ENCODE peak calls at places on chromosomes 6 and 20, in nine cellular contexts. G is hepatocyte, B is testis, R is sigmoid colon, M is lower lobe of right lung, X is suprapubic skin, W is thoracic aorta, N is IMR-90, F is DND-41. I is an unnamed sample.

GRCh38 chr6:3646616-3647362 is 104.7 kb downstream of the PXDC1 start:
- DNase-seq in G (no peak), B (no peak), R (no peak), M (no peak), X (no peak), W (no peak), N (no peak), F (no peak), I (no peak)

GRCh38 chr6:161141173-161141572 is 132.7 kb downstream of the AGPAT4 start:
- DNase-seq in G (no peak), B (no peak), R (no peak), M (no peak), X (no peak), W (no peak), N (no peak), F (no peak), I (no peak)

GRCh38 chr6:161008245-161008644 is 16.7 kb downstream of the MAP3K4 start:
- DNase-seq in G (no peak), B (no peak), R (no peak), M (no peak), X (no peak), W (no peak), N (no peak), F (no peak), I (no peak)

GRCh38 chr6:150761771-150762170 is 103.7 kb upstream of the MTHFD1L start:
- DNase-seq in G (no peak), B (no peak), R (no peak), M (no peak), X (no peak), W (no peak), N (no peak), F (no peak), I (no peak)

GRCh38 chr6:33123732-33124524 is 48.1 kb downstream of the HLA-DPB1 start:
- DNase-seq in G (peak; percentile 41), B (peak; percentile 29), R (no peak), M (no peak), X (no peak), W (no peak), N (peak; percentile 30), F (peak; percentile 27), I (peak; percentile 42)

GRCh38 chr20:49562341-49563014 is 5.5 kb downstream of the PTGIS start:
- DNase-seq in G (peak; percentile 41), B (peak; percentile 80), R (peak; percentile 94), M (no peak), X (peak; percentile 90), W (peak; percentile 82), N (peak; percentile 84), F (no peak), I (no peak)

GRCh38 chr6:151763938-151764680 is 43.4 kb upstream of the ESR1 start:
- DNase-seq in G (peak; percentile 77), B (peak; percentile 96), R (peak; percentile 91), M (peak; percentile 95), X (peak; percentile 90), W (peak; percentile 74), N (peak; percentile 73), F (peak; percentile 28), I (peak; percentile 95)

GRCh38 chr6:113364781-113365545 is 492.2 kb upstream of the MARCKS start:
- DNase-seq in G (no peak), B (no peak), R (no peak), M (no peak), X (no peak), W (no peak), N (peak; percentile 62), F (no peak), I (no peak)

GRCh38 chr20:41030536-41031242 is 2.1 kb downstream of the TOP1 start:
- DNase-seq in G (no peak), B (no peak), R (no peak), M (no peak), X (no peak), W (no peak), N (peak; percentile 80), F (no peak), I (no peak)
- H3K4me1 ChIP-seq in G (peaks cover 38% of the 10 kb centered on the region), B (peaks cover 26% of the 10 kb centered on the region), R (peaks cover 49% of the 10 kb centered on the region), M (peaks cover 53% of the 10 kb centered on the region), X (peaks cover 54% of the 10 kb centered on the region), W (peaks cover 59% of the 10 kb centered on the region), N (peaks cover 11% of the 10 kb centered on the region), F (peaks cover 63% of the 10 kb centered on the region), I (peaks cover 21% of the 10 kb centered on the region)

GRCh38 chr6:153131037-153131981 is at the start of gene RGS17:
- DNase-seq in G (peak; percentile 84), B (peak; percentile 66), R (peak; percentile 77), M (peak; percentile 59), X (no peak), W (no peak), N (peak; percentile 73), F (no peak), I (peak; percentile 88)

GRCh38 chr6:153126218-153126617 is 4.9 kb downstream of the RGS17 start:
- DNase-seq in G (no peak), B (no peak), R (no peak), M (no peak), X (no peak), W (no peak), N (no peak), F (no peak), I (no peak)

GRCh38 chr6:153135681-153136080 is 4.6 kb upstream of the RGS17 start:
- DNase-seq in G (no peak), B (peak; percentile 33), R (no peak), M (no peak), X (no peak), W (no peak), N (no peak), F (no peak), I (no peak)

GRCh38 chr6:153129873-153130514 is 1.1 kb downstream of the RGS17 start:
- DNase-seq in G (peak; percentile 15), B (no peak), R (no peak), M (no peak), X (no peak), W (no peak), N (peak; percentile 12), F (no peak), I (peak; percentile 33)

DNA sequence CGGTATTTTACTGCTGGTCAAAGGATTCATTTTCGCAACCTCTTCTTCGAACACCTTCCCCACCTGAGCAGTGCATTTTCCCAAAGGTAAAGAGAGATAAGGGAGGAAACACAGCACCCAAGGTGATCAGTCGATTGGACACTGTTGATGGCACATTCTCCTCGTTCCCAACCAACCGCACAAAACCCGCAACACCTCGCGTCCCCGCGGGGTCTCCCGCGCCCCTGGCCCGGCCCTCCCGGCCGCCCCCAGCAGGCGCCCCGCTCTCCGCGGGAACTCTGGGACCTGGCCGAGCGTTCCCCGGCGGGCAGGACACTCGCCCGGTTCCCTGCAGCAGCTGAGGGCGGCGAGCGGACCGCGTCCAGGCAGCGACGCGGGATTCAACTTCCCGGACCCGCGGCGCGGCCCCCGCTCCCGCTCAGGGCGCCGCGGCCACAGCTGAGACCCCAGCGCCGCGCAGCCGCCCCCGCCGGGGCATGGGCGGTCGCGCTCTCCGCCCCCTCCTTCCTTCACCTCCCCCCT is 506 bp downstream of the RGS17 start:
- DNase-seq in G (peak; percentile 28), B (no peak), R (no peak), M (no peak), X (no peak), W (no peak), N (no peak), F (no peak), I (peak; percentile 55)
- H3K4me3 ChIP-seq in G (peak overlapping the region; percentile 98), B (peak overlapping the region; percentile 69), R (peak overlapping the region; percentile 70), M (peak overlapping the region; percentile 57), X (peak overlapping the region; percentile 59), W (peak overlapping the region; percentile 98), N (peak overlapping the region; percentile 62), F (no peak overlapping the region), I (peak overlapping the region; percentile 92)

GRCh38 chr20:62370807-62371587 is 3.9 kb upstream of the LAMA5 start:
- DNase-seq in G (no peak), B (no peak), R (no peak), M (peak; percentile 78), X (no peak), W (no peak), N (no peak), F (no peak), I (no peak)

GRCh38 chr20:62368629-62369507 is 1.8 kb upstream of the LAMA5 start:
- DNase-seq in G (peak; percentile 85), B (no peak), R (peak; percentile 91), M (no peak), X (no peak), W (no peak), N (peak; percentile 50), F (no peak), I (peak; percentile 53)

GRCh38 chr20:62370115-62370806 is 3.1 kb upstream of the LAMA5 start:
- DNase-seq in G (peak; percentile 48), B (no peak), R (no peak), M (no peak), X (no peak), W (no peak), N (peak; percentile 79), F (no peak), I (peak; percentile 88)

GRCh38 chr20:62368303-62368628 is 1.2 kb upstream of the LAMA5 start:
- DNase-seq in G (no peak), B (no peak), R (no peak), M (no peak), X (no peak), W (no peak), N (no peak), F (no peak), I (no peak)

DNA sequence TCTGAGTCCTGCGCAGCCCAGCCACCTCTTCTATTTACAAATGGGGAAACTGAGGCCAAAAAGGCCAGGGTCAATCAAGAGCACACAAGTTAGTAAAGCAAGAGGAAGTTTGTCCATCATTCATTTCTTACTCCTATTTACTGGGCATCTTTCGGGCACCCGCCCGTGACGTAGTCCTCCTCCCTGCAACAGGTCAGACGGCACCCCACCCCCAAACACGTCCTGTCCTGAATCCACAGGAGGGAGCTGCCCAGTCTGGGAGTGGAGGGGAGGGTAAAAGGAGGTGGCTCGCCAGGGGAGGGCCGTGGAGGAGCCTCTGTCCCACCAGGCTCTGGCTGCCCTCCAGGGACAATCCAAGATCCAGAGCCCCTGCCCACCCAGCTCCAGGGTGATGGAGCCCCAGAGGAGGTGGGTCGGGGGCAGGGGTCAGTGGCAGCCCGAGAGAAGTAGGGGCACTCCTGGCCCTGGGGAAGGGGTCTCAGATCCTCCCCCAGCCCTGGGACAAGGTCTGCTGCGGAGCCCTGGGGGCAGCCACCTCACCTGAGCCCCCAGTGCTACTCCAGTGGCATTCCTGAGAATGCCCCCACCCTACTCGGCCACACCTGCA is 2.5 kb upstream of the LAMA5 start:
- DNase-seq in G (no peak), B (no peak), R (no peak), M (no peak), X (no peak), W (no peak), N (no peak), F (no peak), I (no peak)
- H3K4me1 ChIP-seq in G (peaks cover 56% of the 10 kb centered on the region), B (peaks cover 67% of the 10 kb centered on the region), R (peaks cover 75% of the 10 kb centered on the region), M (peaks cover 64% of the 10 kb centered on the region), X (peaks cover 67% of the 10 kb centered on the region), W (peaks cover 76% of the 10 kb centered on the region), N (peaks cover 40% of the 10 kb centered on the region), F (no peaks in the 10 kb centered on the region), I (peaks cover 55% of the 10 kb centered on the region)

GRCh38 chr6:106733386-106733785 is 104.0 kb downstream of the QRSL1 start:
- DNase-seq in G (no peak), B (no peak), R (no peak), M (no peak), X (no peak), W (no peak), N (no peak), F (no peak), I (no peak)

GRCh38 chr6:106732541-106732940 is 103.2 kb downstream of the QRSL1 start:
- DNase-seq in G (no peak), B (no peak), R (no peak), M (no peak), X (no peak), W (no peak), N (no peak), F (no peak), I (no peak)

GRCh38 chr6:106736502-106736901 is 107.1 kb downstream of the QRSL1 start:
- DNase-seq in G (no peak), B (no peak), R (no peak), M (no peak), X (no peak), W (no peak), N (no peak), F (no peak), I (no peak)

GRCh38 chr6:106735136-106735535 is 105.8 kb downstream of the QRSL1 start:
- DNase-seq in G (no peak), B (no peak), R (no peak), M (no peak), X (no peak), W (no peak), N (no peak), F (no peak), I (no peak)

GRCh38 chr6:106735828-106736227 is 106.5 kb downstream of the QRSL1 start:
- DNase-seq in G (no peak), B (no peak), R (no peak), M (no peak), X (no peak), W (no peak), N (no peak), F (no peak), I (no peak)
- H3K4me3 ChIP-seq in G (no peak overlapping the region), B (no peak overlapping the region), R (no peak overlapping the region), M (no peak overlapping the region), X (no peak overlapping the region), W (no peak overlapping the region), N (no peak overlapping the region), F (no peak overlapping the region), I (no peak overlapping the region)

I was measured in cardiac muscle cell.